ENCODE peak calls at places on chromosome 1, in eight cellular contexts. Y is osteocyte, Z is foreskin keratinocyte, G is neural progenitor cell, F is tibial nerve, L is NB4, X is fibroblast of lung, K is left ventricle myocardium inferior. O is an unnamed sample.

GRCh38 chr1:41418868-41419583 is 57.8 kb downstream of the FOXO6 start:
- DNase-seq in Y (peak; percentile 91), Z (peak; percentile 83), G (peak; percentile 27), F (peak; percentile 18), L (no peak), X (peak; percentile 88), K (peak; percentile 83), O (no peak)

GRCh38 chr1:155858805-155859233 is 548 bp upstream of the SYT11 start:
- DNase-seq in Y (no peak), Z (no peak), G (no peak), F (peak; percentile 33), L (peak; percentile 75), X (no peak), K (peak; percentile 15), O (no peak)

GRCh38 chr1:91793189-91793588 is 92.8 kb downstream of the TGFBR3 start:
- DNase-seq in Y (no peak), Z (no peak), G (no peak), F (no peak), L (no peak), X (no peak), K (no peak), O (no peak)

GRCh38 chr1:239757711-239758110 is 334.0 kb upstream of the FMN2 start:
- DNase-seq in Y (no peak), Z (no peak), G (no peak), F (no peak), L (no peak), X (no peak), K (no peak), O (no peak)

GRCh38 chr1:61268546-61269243 is 186.3 kb downstream of the NFIA start:
- DNase-seq in Y (no peak), Z (no peak), G (peak; percentile 54), F (no peak), L (no peak), X (no peak), K (no peak), O (no peak)

GRCh38 chr1:70499695-70500094 is 88.6 kb downstream of the CTH start:
- DNase-seq in Y (no peak), Z (no peak), G (no peak), F (no peak), L (peak; percentile 26), X (no peak), K (no peak), O (no peak)

GRCh38 chr1:200213392-200213791 is 185.9 kb downstream of the NR5A2 start:
- DNase-seq in Y (no peak), Z (no peak), G (no peak), F (no peak), L (no peak), X (no peak), K (no peak), O (no peak)

GRCh38 chr1:76511226-76511625 is 356.1 kb upstream of the ST6GALNAC5 start:
- DNase-seq in Y (no peak), Z (no peak), G (peak; percentile 46), F (no peak), L (no peak), X (no peak), K (no peak), O (no peak)

GRCh38 chr1:205249651-205250050 is 21.9 kb downstream of the TMCC2 start:
- DNase-seq in Y (no peak), Z (no peak), G (no peak), F (no peak), L (no peak), X (no peak), K (no peak), O (no peak)

GRCh38 chr1:63107066-63107465 is 215.3 kb upstream of the FOXD3 start:
- DNase-seq in Y (no peak), Z (no peak), G (no peak), F (no peak), L (no peak), X (no peak), K (no peak), O (no peak)

GRCh38 chr1:204924013-204924759 is 53.5 kb downstream of the NFASC start:
- DNase-seq in Y (peak; percentile 34), Z (no peak), G (peak; percentile 20), F (no peak), L (no peak), X (no peak), K (no peak), O (no peak)

GRCh38 chr1:6052543-6053205 is 7.0 kb downstream of the KCNAB2 start:
- DNase-seq in Y (no peak), Z (no peak), G (peak; percentile 92), F (peak; percentile 74), L (peak; percentile 63), X (peak; percentile 75), K (peak; percentile 61), O (no peak)

GRCh38 chr1:162011337-162012012 is 12.2 kb downstream of the OLFML2B start:
- DNase-seq in Y (no peak), Z (no peak), G (no peak), F (no peak), L (no peak), X (peak; percentile 86), K (peak; percentile 35), O (no peak)

GRCh38 chr1:240854367-240854766 is 242.4 kb upstream of the GREM2 start:
- DNase-seq in Y (no peak), Z (no peak), G (no peak), F (no peak), L (no peak), X (no peak), K (no peak), O (no peak)

GRCh38 chr1:168792142-168792541 is 63.1 kb upstream of the DPT start:
- DNase-seq in Y (no peak), Z (no peak), G (no peak), F (no peak), L (no peak), X (no peak), K (no peak), O (no peak)

GRCh38 chr1:29592261-29592615 is 355.9 kb downstream of the PTPRU start:
- DNase-seq in Y (no peak), Z (no peak), G (no peak), F (no peak), L (no peak), X (no peak), K (no peak), O (peak; percentile 63)

GRCh38 chr1:226736001-226736907 is 2.8 kb downstream of the ITPKB start:
- DNase-seq in Y (no peak), Z (no peak), G (peak; percentile 36), F (no peak), L (no peak), X (no peak), K (peak; percentile 39), O (no peak)

GRCh38 chr1:242692988-242693387 is 168.5 kb upstream of the PLD5 start:
- DNase-seq in Y (no peak), Z (no peak), G (no peak), F (no peak), L (no peak), X (no peak), K (no peak), O (no peak)

GRCh38 chr1:167517535-167518330 is 596 bp downstream of the CD247 start:
- DNase-seq in Y (peak; percentile 83), Z (no peak), G (no peak), F (no peak), L (no peak), X (no peak), K (no peak), O (no peak)

GRCh38 chr1:234978397-234979291 is 150.0 kb downstream of the TOMM20 start:
- DNase-seq in Y (no peak), Z (no peak), G (no peak), F (peak; percentile 61), L (peak; percentile 75), X (peak; percentile 93), K (peak; percentile 53), O (no peak)

GRCh38 chr1:224168859-224169380 is 14.1 kb upstream of the DEGS1 start:
- DNase-seq in Y (peak; percentile 23), Z (no peak), G (no peak), F (no peak), L (peak; percentile 84), X (peak; percentile 95), K (no peak), O (no peak)

GRCh38 chr1:93061895-93062792 is 16.9 kb upstream of the MTF2 start:
- DNase-seq in Y (no peak), Z (no peak), G (peak; percentile 47), F (no peak), L (peak; percentile 54), X (peak; percentile 51), K (no peak), O (no peak)

GRCh38 chr1:85200870-85201339 is at the start of gene SYDE2:
- DNase-seq in Y (peak; percentile 87), Z (no peak), G (peak; percentile 89), F (peak; percentile 15), L (peak; percentile 85), X (peak; percentile 56), K (peak; percentile 80), O (peak; percentile 81)

GRCh38 chr1:21510885-21511578 is 1.8 kb downstream of the ALPL start:
- DNase-seq in Y (no peak), Z (no peak), G (no peak), F (no peak), L (peak; percentile 30), X (no peak), K (no peak), O (no peak)
- TF ChIP-seq CTCF in Y (peak; percentile 15), Z (peak; percentile 37), G (peak; percentile 18), F (no peak), L (peak; percentile 31), X (no peak), K (no peak), O (no peak)

GRCh38 chr1:3912809-3913685 is 13.0 kb upstream of the C1orf174 start:
- DNase-seq in Y (no peak), Z (no peak), G (no peak), F (no peak), L (no peak), X (no peak), K (no peak), O (no peak)
- TF ChIP-seq CTCF in Y (no peak), Z (no peak), G (no peak), F (no peak), L (no peak), X (no peak), K (no peak), O (no peak)

DNA sequence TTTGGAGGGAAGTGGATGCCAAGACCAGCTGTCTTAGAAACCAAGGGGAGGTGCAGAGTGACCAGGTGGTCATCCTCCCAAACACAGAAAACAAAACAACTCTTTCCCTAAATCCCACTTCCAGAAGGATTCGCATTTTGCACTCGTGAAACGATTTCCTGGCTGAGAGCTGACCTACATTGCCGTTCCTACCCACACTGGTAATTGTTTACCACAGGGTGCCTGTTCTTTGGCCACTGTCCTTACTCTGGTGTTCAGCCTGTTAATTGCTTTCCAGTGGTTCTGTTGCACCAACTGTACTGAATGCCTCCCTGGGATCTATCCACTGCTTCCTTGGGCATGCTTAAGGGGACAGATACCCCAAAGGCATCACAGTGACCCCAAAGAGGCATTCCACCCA is 23.2 kb upstream of the PLA2G2C start:
- DNase-seq in Y (no peak), Z (no peak), G (no peak), F (no peak), L (no peak), X (no peak), K (no peak), O (no peak)
- TF ChIP-seq CTCF in Y (no peak), Z (no peak), G (no peak), F (no peak), L (no peak), X (no peak), K (no peak), O (no peak)

GRCh38 chr1:27332536-27333281 is 9.1 kb upstream of the SYTL1 start:
- DNase-seq in Y (no peak), Z (no peak), G (peak; percentile 79), F (no peak), L (peak; percentile 68), X (peak; percentile 35), K (peak; percentile 53), O (no peak)
- TF ChIP-seq CTCF in Y (peak; percentile 81), Z (peak; percentile 79), G (peak; percentile 90), F (peak; percentile 82), L (peak; percentile 79), X (peak; percentile 61), K (peak; percentile 85), O (peak; percentile 87)